ENCODE peak calls at places on chromosomes 5 and 9, in eight cellular contexts. H is GM10248, W is left ventricle myocardium inferior, U is Calu3, X is bronchial epithelial cell, Q is GM06990, Z is uterus, D is fibroblast of lung. S is an unnamed sample.

GRCh38 chr9:121637441-121638222 is 13.8 kb upstream of the DAB2IP start:
- DNase-seq in H (no peak), W (no peak), U (no peak), X (peak; percentile 59), Q (no peak), Z (no peak), D (peak; percentile 61), S (no peak)

GRCh38 chr9:105332471-105332870 is 88.0 kb downstream of the SLC44A1 start:
- DNase-seq in H (no peak), W (no peak), U (no peak), X (peak; percentile 8), Q (no peak), Z (no peak), D (no peak), S (no peak)

GRCh38 chr9:115018547-115019435 is 88.4 kb upstream of the TNFSF8 start:
- DNase-seq in H (no peak), W (no peak), U (no peak), X (no peak), Q (no peak), Z (peak; percentile 56), D (peak; percentile 82), S (no peak)

GRCh38 chr5:175335691-175336090 is 108.3 kb downstream of the DRD1 start:
- DNase-seq in H (no peak), W (no peak), U (no peak), X (no peak), Q (no peak), Z (no peak), D (no peak), S (no peak)

GRCh38 chr9:33125871-33126822 is 41.0 kb downstream of the B4GALT1 start:
- DNase-seq in H (no peak), W (no peak), U (no peak), X (peak; percentile 79), Q (no peak), Z (no peak), D (peak; percentile 33), S (no peak)

GRCh38 chr5:152439791-152440190 is 34.7 kb upstream of the NMUR2 start:
- DNase-seq in H (no peak), W (no peak), U (no peak), X (no peak), Q (no peak), Z (no peak), D (no peak), S (no peak)

GRCh38 chr5:62569466-62569865 is 9.2 kb upstream of the LRRC70 start:
- DNase-seq in H (no peak), W (no peak), U (no peak), X (no peak), Q (no peak), Z (no peak), D (no peak), S (no peak)

GRCh38 chr9:21413089-21414023 is 4.4 kb downstream of the IFNA8 start:
- DNase-seq in H (no peak), W (no peak), U (no peak), X (no peak), Q (no peak), Z (no peak), D (no peak), S (no peak)

GRCh38 chr5:92064993-92065392 is 681.9 kb upstream of the ARRDC3 start:
- DNase-seq in H (no peak), W (no peak), U (peak; percentile 11), X (peak; percentile 22), Q (no peak), Z (no peak), D (no peak), S (no peak)

GRCh38 chr5:151617841-151618710 is 26.9 kb upstream of the FAT2 start:
- DNase-seq in H (no peak), W (no peak), U (peak; percentile 41), X (peak; percentile 94), Q (no peak), Z (no peak), D (no peak), S (no peak)

GRCh38 chr5:148697177-148697820 is 43.0 kb upstream of the HTR4 start:
- DNase-seq in H (no peak), W (no peak), U (no peak), X (peak; percentile 5), Q (no peak), Z (peak; percentile 32), D (peak; percentile 72), S (no peak)

GRCh38 chr5:11733840-11734192 is 170.4 kb downstream of the CTNND2 start:
- DNase-seq in H (no peak), W (no peak), U (no peak), X (no peak), Q (no peak), Z (no peak), D (no peak), S (no peak)

GRCh38 chr9:124020520-124021384 is 9.2 kb downstream of the LHX2 start:
- DNase-seq in H (peak; percentile 69), W (no peak), U (no peak), X (no peak), Q (no peak), Z (no peak), D (no peak), S (no peak)

GRCh38 chr9:126925876-126926275 is 11.3 kb downstream of the RALGPS1 start:
- DNase-seq in H (no peak), W (no peak), U (no peak), X (no peak), Q (no peak), Z (no peak), D (no peak), S (no peak)

GRCh38 chr5:151628112-151628823 is 37.1 kb upstream of the FAT2 start:
- DNase-seq in H (no peak), W (no peak), U (no peak), X (peak; percentile 86), Q (no peak), Z (no peak), D (no peak), S (no peak)

GRCh38 chr9:124780060-124780756 is 3.3 kb downstream of the OLFML2A start:
- DNase-seq in H (peak; percentile 10), W (peak; percentile 60), U (no peak), X (no peak), Q (no peak), Z (peak; percentile 51), D (no peak), S (no peak)

GRCh38 chr5:142677212-142677611 is 8.7 kb downstream of the FGF1 start:
- DNase-seq in H (no peak), W (no peak), U (no peak), X (peak; percentile 83), Q (no peak), Z (no peak), D (no peak), S (no peak)

GRCh38 chr5:177538876-177539275 is 15.5 kb downstream of the FAM193B start:
- DNase-seq in H (no peak), W (no peak), U (no peak), X (peak; percentile 81), Q (no peak), Z (no peak), D (no peak), S (no peak)

GRCh38 chr9:127455299-127455992 is 4.1 kb downstream of the LRSAM1 start:
- DNase-seq in H (no peak), W (peak; percentile 44), U (peak; percentile 59), X (no peak), Q (no peak), Z (no peak), D (no peak), S (no peak)

GRCh38 chr5:116360008-116360853 is 214.4 kb downstream of the SEMA6A start:
- DNase-seq in H (no peak), W (peak; percentile 77), U (no peak), X (no peak), Q (no peak), Z (peak; percentile 47), D (peak; percentile 4), S (no peak)

GRCh38 chr9:6563036-6563435 is 82.5 kb downstream of the GLDC start:
- DNase-seq in H (no peak), W (no peak), U (no peak), X (no peak), Q (no peak), Z (no peak), D (no peak), S (no peak)

DNA sequence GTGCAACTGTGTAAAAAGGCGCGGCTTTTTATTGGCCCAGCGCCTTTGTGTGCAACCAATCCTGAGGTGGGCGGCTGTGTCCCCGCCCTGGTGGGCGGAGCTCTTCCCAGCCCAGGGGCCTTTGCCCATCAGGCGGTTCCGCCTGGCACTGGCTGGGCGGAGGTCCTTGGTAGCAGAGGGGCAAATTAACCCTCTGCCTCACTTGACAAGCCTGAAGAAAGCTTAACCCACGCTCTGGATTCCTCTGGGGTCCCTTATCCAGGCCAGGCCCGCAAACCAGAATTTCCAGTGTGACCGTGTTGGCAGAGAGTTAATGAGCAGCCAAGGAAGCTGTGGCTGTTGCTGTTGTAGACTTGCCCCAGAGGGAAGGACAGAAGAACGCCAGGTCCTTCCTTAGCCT is 12.8 kb upstream of the NIPAL4 start:
- DNase-seq in H (no peak), W (no peak), U (peak; percentile 88), X (no peak), Q (no peak), Z (no peak), D (no peak), S (no peak)
- TF ChIP-seq CTCF in H (no peak), W (no peak), U (no peak), X (no peak), Q (no peak), Z (no peak), D (no peak), S (no peak)

GRCh38 chr5:168467755-168468280 is 18.5 kb upstream of the RARS1 start:
- DNase-seq in H (no peak), W (no peak), U (no peak), X (no peak), Q (no peak), Z (no peak), D (no peak), S (no peak)

GRCh38 chr5:168477060-168477459 is 9.2 kb upstream of the RARS1 start:
- DNase-seq in H (no peak), W (no peak), U (no peak), X (no peak), Q (no peak), Z (no peak), D (peak; percentile 52), S (no peak)

GRCh38 chr5:168471785-168472184 is 14.5 kb upstream of the RARS1 start:
- DNase-seq in H (no peak), W (no peak), U (no peak), X (no peak), Q (no peak), Z (no peak), D (peak; percentile 20), S (no peak)

GRCh38 chr5:168468836-168469235 is 17.4 kb upstream of the RARS1 start:
- DNase-seq in H (no peak), W (no peak), U (no peak), X (no peak), Q (no peak), Z (no peak), D (peak; percentile 78), S (no peak)

GRCh38 chr5:168472329-168472728 is 13.9 kb upstream of the RARS1 start:
- DNase-seq in H (no peak), W (no peak), U (peak; percentile 8), X (peak; percentile 85), Q (no peak), Z (no peak), D (peak; percentile 92), S (no peak)
- TF ChIP-seq CTCF in H (no peak), W (no peak), U (no peak), X (peak; percentile 38), Q (no peak), Z (no peak), D (peak; percentile 52), S (no peak)

GRCh38 chr5:171365351-171365750 is 22.3 kb upstream of the NPM1 start:
- DNase-seq in H (no peak), W (no peak), U (no peak), X (no peak), Q (no peak), Z (no peak), D (peak; percentile 21), S (no peak)
- TF ChIP-seq CTCF in H (peak; percentile 24), W (peak; percentile 27), U (peak; percentile 45), X (peak; percentile 21), Q (peak; percentile 46), Z (no peak), D (no peak), S (peak; percentile 69)

GRCh38 chr5:141636413-141637265 is at the start of the genes HDAC3 and RELL2:
- DNase-seq in H (peak; percentile 95), W (peak; percentile 95), U (peak; percentile 99), X (peak; percentile 83), Q (peak; percentile 94), Z (peak; percentile 96), D (peak; percentile 87), S (no peak)
- TF ChIP-seq CTCF in H (no peak), W (no peak), U (no peak), X (no peak), Q (no peak), Z (no peak), D (no peak), S (no peak)